ENCODE peak calls at places on chromosomes 6 and 20, in four cellular contexts. K, P, I and U are unnamed samples.

GRCh38 chr20:59123011-59123676 is 40.5 kb upstream of the ZNF831 start:
- DNase-seq in I (no peak), P (no peak), K (no peak), U (no peak)

GRCh38 chr6:111171577-111172400 is 84.5 kb downstream of the SLC16A10 start:
- DNase-seq in P (no peak), I (no peak), K (no peak), U (no peak)

GRCh38 chr6:88989215-88989614 is 25.8 kb upstream of the RNGTT start:
- DNase-seq in I (no peak), P (peak), K (no peak), U (no peak)

GRCh38 chr6:14121936-14122344 is 4.4 kb downstream of the CD83 start:
- DNase-seq in I (no peak), K (no peak), P (peak), U (no peak)

GRCh38 chr20:17935186-17935585 is 33.4 kb downstream of the SNX5 start:
- DNase-seq in P (no peak), I (no peak), K (no peak), U (no peak)

GRCh38 chr6:8420031-8420588 is 15.2 kb downstream of the SLC35B3 start:
- DNase-seq in K (no peak), I (no peak), P (no peak), U (no peak)

GRCh38 chr6:45959534-45960195 is 56.0 kb downstream of the CLIC5 start:
- DNase-seq in P (no peak), I (peak), K (no peak), U (no peak)

GRCh38 chr6:125804264-125804663 is 13.5 kb downstream of the NCOA7 start:
- DNase-seq in I (no peak), P (no peak), K (no peak), U (no peak)

GRCh38 chr6:109503327-109504224 is 20.6 kb upstream of the ZBTB24 start:
- DNase-seq in K (no peak), I (no peak), P (no peak), U (no peak)

GRCh38 chr6:53347250-53347920 is 1.4 kb downstream of the ELOVL5 start:
- DNase-seq in K (no peak), P (peak), I (no peak), U (no peak)

GRCh38 chr20:61166324-61166723 is 85.7 kb upstream of the CDH4 start:
- DNase-seq in K (no peak), I (no peak), P (no peak), U (no peak)

GRCh38 chr6:143405381-143406154 is 44.9 kb downstream of the ADAT2 start:
- DNase-seq in K (no peak), I (no peak), P (no peak), U (no peak)

GRCh38 chr20:59222982-59223610 is 59.5 kb downstream of the ZNF831 start:
- DNase-seq in P (no peak), I (no peak), K (no peak), U (no peak)

GRCh38 chr6:14224359-14225103 is 107.0 kb downstream of the CD83 start:
- DNase-seq in P (no peak), K (no peak), I (no peak), U (no peak)

GRCh38 chr6:110856296-110856695 is 18.3 kb upstream of the AMD1 start:
- DNase-seq in I (no peak), P (no peak), K (no peak), U (no peak)

GRCh38 chr20:47785321-47785899 is at the start of gene SULF2:
- DNase-seq in K (no peak), I (no peak), P (no peak), U (no peak)

GRCh38 chr20:7272512-7272911 is 505.0 kb downstream of the BMP2 start:
- DNase-seq in I (peak), K (no peak), P (no peak), U (no peak)

GRCh38 chr6:125183391-125183790 is 29.8 kb downstream of the TPD52L1 start:
- DNase-seq in P (no peak), I (no peak), K (no peak), U (no peak)

GRCh38 chr6:150723857-150724256 is 124.2 kb downstream of the PLEKHG1 start:
- DNase-seq in P (no peak), I (no peak), K (no peak), U (no peak)